ENCODE peak calls at places on chromosomes 7 and 10, in four cellular contexts. J is hepatocyte, Q is SK-N-SH, F is fibroblast of lung. T is an unnamed sample.

GRCh38 chr7:157652161-157652953 is 315.6 kb downstream of the DNAJB6 start:
- DNase-seq in F (no peak), Q (peak), J (no peak), T (no peak)

GRCh38 chr10:13930123-13930522 is 343.4 kb downstream of the PRPF18 start:
- DNase-seq in F (peak), J (no peak), Q (no peak), T (no peak)

GRCh38 chr10:80491251-80492102 is 37.4 kb downstream of the TSPAN14 start:
- DNase-seq in J (no peak), Q (no peak), F (no peak), T (peak)

GRCh38 chr10:124560377-124560776 is 98.8 kb downstream of the LHPP start:
- DNase-seq in Q (no peak), F (peak), J (peak), T (peak)

GRCh38 chr7:47453093-47454056 is 128.5 kb downstream of the TNS3 start:
- DNase-seq in Q (no peak), J (peak), F (peak), T (peak)

GRCh38 chr7:98291717-98292116 is 10.2 kb downstream of the BRI3 start:
- DNase-seq in Q (peak), J (peak), F (no peak), T (no peak)

GRCh38 chr10:4645836-4646235 is 180.2 kb upstream of the AKR1E2 start:
- DNase-seq in F (no peak), Q (no peak), J (no peak), T (no peak)

GRCh38 chr7:158238616-158239289 is 348.9 kb downstream of the PTPRN2 start:
- DNase-seq in J (no peak), F (no peak), Q (no peak), T (no peak)

GRCh38 chr10:27642023-27642589 is 103.5 kb downstream of the MKX start:
- DNase-seq in Q (no peak), F (no peak), J (no peak), T (no peak)

GRCh38 chr7:106947244-106947728 is 82.2 kb downstream of the PIK3CG start:
- DNase-seq in J (peak), Q (peak), F (peak), T (peak)

GRCh38 chr10:80659284-80659683 is 121.6 kb downstream of the SH2D4B start:
- DNase-seq in Q (no peak), F (no peak), J (no peak), T (no peak)

GRCh38 chr10:60362461-60362860 is 27.2 kb downstream of the ANK3 start:
- DNase-seq in J (no peak), F (no peak), Q (no peak), T (no peak)

GRCh38 chr7:43693687-43694398 is 35.5 kb downstream of the COA1 start:
- DNase-seq in Q (no peak), F (peak), J (no peak), T (peak)

GRCh38 chr7:23893942-23894890 is 184.2 kb downstream of the STK31 start:
- DNase-seq in J (no peak), Q (peak), F (no peak), T (no peak)

GRCh38 chr10:86020139-86020538 is 346.5 kb downstream of the GRID1 start:
- DNase-seq in Q (no peak), J (no peak), F (no peak), T (no peak)

GRCh38 chr7:32588657-32589056 is 93.4 kb downstream of the AVL9 start:
- DNase-seq in F (peak), Q (no peak), J (peak), T (peak)

DNA sequence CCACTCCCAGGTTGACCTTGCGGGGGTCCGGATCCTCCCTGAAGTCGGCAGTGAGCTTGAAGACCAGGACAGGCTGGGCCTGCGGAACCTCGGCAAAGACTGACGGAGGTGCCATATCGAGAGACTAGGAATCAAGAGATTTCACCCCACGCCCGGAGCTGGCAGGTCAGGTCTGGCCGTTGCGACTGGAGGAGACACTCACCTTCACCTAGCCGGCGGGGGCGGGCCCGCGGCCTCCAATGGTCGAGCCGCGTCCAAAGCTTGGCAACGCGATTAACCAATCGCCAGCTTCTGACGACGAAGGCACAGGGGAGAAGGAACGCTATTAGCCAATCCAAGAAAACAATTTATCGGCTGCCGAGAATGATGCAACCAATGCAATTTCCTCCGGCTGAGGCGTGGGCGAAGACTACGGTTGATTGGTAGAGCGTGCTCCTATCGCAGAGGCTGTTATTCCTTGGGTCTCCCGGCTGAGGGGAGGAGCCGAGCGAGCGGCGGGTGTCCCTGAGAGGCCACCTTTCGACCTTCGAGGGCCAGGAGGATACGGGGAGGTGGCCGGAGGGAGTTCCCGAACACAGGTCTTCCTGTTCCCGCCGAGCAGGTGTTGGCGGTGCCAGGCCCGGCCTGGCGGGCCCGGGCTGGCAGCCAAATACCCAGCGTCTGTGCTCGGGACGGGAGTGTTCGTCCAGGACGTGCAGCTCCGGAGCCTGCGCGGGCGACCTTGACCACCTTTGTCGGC is at the start of gene GOT1:
- DNase-seq in J (peak), F (peak), Q (peak), T (peak)
- TF ChIP-seq CTCF in J (no peak), F (no peak), Q (no peak), T (no peak)

GRCh38 chr10:34223658-34224057 is 591.4 kb downstream of the PARD3 start:
- DNase-seq in J (no peak), F (no peak), Q (no peak), T (peak)
- TF ChIP-seq CTCF in J (no peak), F (no peak), Q (no peak), T (no peak)

GRCh38 chr7:99835189-99835588 is 7.4 kb downstream of the CYP3A43 start:
- DNase-seq in J (no peak), Q (no peak), F (no peak), T (no peak)

GRCh38 chr7:99839560-99840011 is 11.8 kb downstream of the CYP3A43 start:
- DNase-seq in Q (no peak), F (no peak), J (peak), T (peak)

GRCh38 chr7:99840136-99840869 is 12.5 kb downstream of the CYP3A43 start:
- DNase-seq in F (no peak), Q (no peak), J (no peak), T (no peak)

GRCh38 chr7:99834382-99834781 is 6.6 kb downstream of the CYP3A43 start:
- DNase-seq in J (no peak), Q (no peak), F (no peak), T (no peak)

DNA sequence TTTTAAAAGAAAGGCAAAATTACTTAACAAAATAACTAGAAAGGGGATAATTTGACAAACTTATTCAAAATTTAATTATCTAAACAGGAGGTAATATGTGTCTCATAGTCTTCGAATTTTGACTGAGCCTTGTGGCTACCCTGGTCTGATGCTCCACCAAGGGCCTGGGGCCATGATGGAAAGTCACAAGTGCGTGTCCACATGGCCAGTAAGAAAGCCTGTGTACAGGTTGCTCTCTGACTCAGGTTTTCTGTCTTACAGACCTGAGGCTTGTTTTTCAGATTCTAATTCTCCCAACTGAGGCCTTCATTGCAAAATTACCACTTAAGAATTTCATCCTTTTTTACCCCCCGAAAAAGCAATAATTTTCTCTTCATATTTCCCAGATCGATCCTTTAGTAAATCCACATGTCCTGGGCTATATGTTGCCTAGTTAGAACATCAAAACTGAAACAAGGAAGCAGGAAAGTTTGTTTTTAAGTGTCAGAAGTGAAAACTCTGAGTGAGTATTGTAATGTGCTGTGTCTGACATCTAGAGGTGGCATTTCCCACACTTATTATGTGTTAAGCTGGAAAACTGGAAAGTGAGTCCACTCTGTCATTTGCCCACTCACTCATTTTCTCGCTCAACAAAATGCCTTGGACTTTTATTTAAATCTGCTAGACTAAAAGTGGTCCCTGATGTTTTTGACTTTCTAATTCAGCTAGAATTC is 10.0 kb downstream of the CYP3A43 start:
- DNase-seq in F (peak), J (peak), Q (no peak), T (peak)
- TF ChIP-seq CTCF in F (no peak), J (peak), Q (peak), T (peak)

GRCh38 chr10:107141539-107142061 is 22.9 kb downstream of the SORCS1 start:
- DNase-seq in F (no peak), J (no peak), Q (no peak), T (no peak)

GRCh38 chr10:107139237-107139636 is 25.3 kb downstream of the SORCS1 start:
- DNase-seq in J (no peak), Q (no peak), F (no peak), T (no peak)

GRCh38 chr10:107148906-107149305 is 15.6 kb downstream of the SORCS1 start:
- DNase-seq in Q (no peak), F (no peak), J (no peak), T (no peak)

DNA sequence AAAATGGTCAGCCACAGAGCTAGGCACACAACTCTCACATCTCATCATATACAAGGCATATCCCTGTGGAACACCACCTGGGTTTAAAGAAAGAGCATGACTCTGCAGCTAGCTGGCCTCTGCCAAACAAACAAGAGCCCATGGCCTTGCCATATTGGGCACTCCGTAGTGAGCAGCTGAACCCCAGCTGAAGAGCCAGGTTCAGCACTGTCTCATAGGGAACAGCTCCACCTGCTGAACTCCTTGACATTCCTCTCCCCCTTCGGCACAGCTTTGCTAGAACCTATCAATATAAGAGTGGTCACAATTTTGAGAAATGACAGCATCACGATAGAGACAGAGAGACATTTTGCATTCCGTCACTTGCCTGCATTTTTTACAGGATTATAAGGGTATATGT is 20.0 kb downstream of the SORCS1 start:
- DNase-seq in J (peak), F (no peak), Q (no peak), T (peak)
- TF ChIP-seq CTCF in J (peak), F (no peak), Q (no peak), T (no peak)

GRCh38 chr10:23359692-23360380 is 15.2 kb upstream of the C10orf67 start:
- DNase-seq in J (no peak), Q (no peak), F (no peak), T (peak)

GRCh38 chr10:23354630-23355343 is 10.2 kb upstream of the C10orf67 start:
- DNase-seq in Q (no peak), F (no peak), J (peak), T (no peak)

GRCh38 chr10:23362069-23362830 is 17.7 kb upstream of the C10orf67 start:
- DNase-seq in F (no peak), Q (no peak), J (no peak), T (no peak)

GRCh38 chr10:23361665-23362064 is 17.1 kb upstream of the C10orf67 start:
- DNase-seq in J (no peak), Q (no peak), F (no peak), T (no peak)

DNA sequence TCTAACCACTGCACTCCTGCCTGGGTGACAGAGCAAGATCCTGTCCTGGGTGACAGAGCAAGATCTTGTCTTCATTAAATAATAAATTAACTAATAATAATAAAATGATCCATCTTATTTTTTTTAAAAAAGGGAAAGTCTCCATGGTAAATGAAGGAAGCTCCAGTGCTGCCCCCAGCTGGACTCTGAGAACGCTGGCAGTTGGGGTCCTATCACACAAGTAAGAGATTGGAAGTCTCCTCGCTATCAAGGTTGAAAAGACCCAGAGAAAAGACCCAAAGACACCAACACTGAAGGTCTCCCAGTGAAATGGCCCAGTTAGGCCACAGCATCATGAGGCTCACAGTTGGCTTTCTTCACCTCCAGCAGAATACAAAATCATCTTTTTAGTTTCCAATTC is 13.8 kb upstream of the C10orf67 start:
- DNase-seq in Q (no peak), F (peak), J (no peak), T (no peak)
- TF ChIP-seq CTCF in Q (peak), F (peak), J (no peak), T (no peak)

DNA sequence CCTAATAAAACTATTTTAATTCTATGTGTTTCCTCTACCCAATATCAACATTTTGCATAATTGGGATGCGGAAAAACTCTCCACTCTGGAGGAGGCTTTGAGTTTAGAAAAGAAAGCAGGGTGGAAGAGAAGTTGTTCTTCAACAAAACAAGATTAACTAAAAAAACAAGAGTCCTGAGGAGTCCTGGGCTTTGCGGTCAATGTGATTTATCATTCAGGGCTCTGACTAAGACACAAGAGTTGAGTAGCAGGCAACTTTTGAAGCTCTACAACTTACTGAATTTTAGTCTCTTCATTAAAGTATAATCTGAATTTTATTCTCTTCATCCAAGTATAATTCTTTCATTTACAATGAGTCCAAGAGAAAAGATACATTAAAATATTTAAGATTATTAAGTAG is 18.3 kb upstream of the TMEM26 start:
- DNase-seq in F (no peak), Q (no peak), J (no peak), T (no peak)
- TF ChIP-seq CTCF in F (no peak), Q (no peak), J (no peak), T (no peak)

DNA sequence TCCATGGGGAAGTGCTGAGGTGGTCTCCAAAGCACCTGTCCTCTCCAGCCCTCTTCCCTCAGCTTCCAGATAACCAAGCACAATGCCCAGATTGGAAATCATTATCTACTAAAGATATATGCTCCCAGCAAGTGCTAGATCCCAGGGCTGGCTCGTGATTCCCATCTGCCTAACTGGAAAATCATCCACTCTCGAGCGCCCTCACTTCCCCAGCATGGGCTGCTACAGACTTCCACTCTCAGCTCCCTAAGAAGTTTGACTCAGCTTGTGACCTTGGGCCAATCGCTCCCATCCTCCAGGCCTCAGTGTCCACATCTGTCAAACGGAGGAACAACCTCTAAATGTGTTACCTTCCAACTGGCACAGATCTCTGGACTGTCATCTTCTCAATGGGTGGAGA is 112.4 kb upstream of the ZMIZ1 start:
- DNase-seq in F (no peak), J (no peak), Q (no peak), T (no peak)
- TF ChIP-seq CTCF in F (no peak), J (no peak), Q (no peak), T (no peak)

GRCh38 chr10:18472977-18473376 is 178.4 kb downstream of the NSUN6 start:
- DNase-seq in F (no peak), J (peak), Q (peak), T (peak)
- TF ChIP-seq CTCF in F (peak), J (peak), Q (peak), T (no peak)

DNA sequence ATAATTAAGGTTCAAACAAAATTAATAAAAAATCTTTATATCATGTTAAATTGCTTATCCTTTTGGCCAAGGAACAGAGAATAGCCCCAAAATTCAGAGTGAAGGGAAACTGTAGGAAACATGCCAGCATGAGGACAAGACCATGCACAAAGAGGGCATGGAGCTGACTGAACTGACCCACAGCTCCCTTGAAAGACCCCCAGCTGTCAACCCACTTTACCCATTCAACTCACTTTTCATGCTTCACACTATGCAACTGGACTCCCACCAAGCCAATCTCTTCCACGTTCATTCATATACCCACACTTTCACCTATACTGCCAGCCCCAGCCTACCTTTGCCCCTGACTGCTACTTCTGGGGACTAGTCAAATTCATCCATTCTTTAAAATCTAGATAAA is 10.2 kb downstream of the FBXW4 start:
- DNase-seq in J (no peak), Q (no peak), F (no peak), T (no peak)
- TF ChIP-seq CTCF in J (no peak), Q (no peak), F (no peak), T (no peak)

GRCh38 chr10:114239117-114239993 is at the start of gene VWA2:
- DNase-seq in Q (no peak), J (peak), F (no peak), T (no peak)
- TF ChIP-seq CTCF in Q (no peak), J (peak), F (no peak), T (no peak)

T was measured in MCF 10A.